ENCODE peak calls at places on chromosomes 16 and 17, in four cellular contexts. One of them, this sample, is unnamed. For H3K36me3, the result is how much of the 10 kb centered on the place peaks cover.

GRCh38 chr16:52002021-52002420 is 544.9 kb downstream of the TOX3 start:
- DNase-seq in tibial nerve: no peak
- DNase-seq in stomach: no peak
- DNase-seq in ovary: no peak
- DNase-seq in this sample: no peak

GRCh38 chr17:32015245-32016013 is 8.2 kb downstream of the LRRC37B start:
- DNase-seq in tibial nerve: no peak
- DNase-seq in stomach: no peak
- DNase-seq in ovary: no peak
- DNase-seq in this sample: no peak

GRCh38 chr17:31052187-31052889 is 42.4 kb upstream of the NF1 start:
- DNase-seq in tibial nerve: peak
- DNase-seq in stomach: no peak
- DNase-seq in ovary: peak
- DNase-seq in this sample: no peak

GRCh38 chr17:302300-302698 is 50.3 kb downstream of the RPH3AL start:
- DNase-seq in tibial nerve: no peak
- DNase-seq in stomach: peak
- DNase-seq in ovary: no peak
- DNase-seq in this sample: no peak

GRCh38 chr17:62892870-62893338 is 73.1 kb upstream of the TANC2 start:
- DNase-seq in tibial nerve: peak
- DNase-seq in stomach: peak
- DNase-seq in ovary: no peak
- DNase-seq in this sample: no peak

GRCh38 chr17:58680038-58680369 is 11.8 kb downstream of the TEX14 start:
- DNase-seq in tibial nerve: no peak
- DNase-seq in stomach: no peak
- DNase-seq in ovary: no peak
- DNase-seq in this sample: no peak

GRCh38 chr17:3732171-3732570 is 8.5 kb downstream of the HASPIN start:
- DNase-seq in tibial nerve: no peak
- DNase-seq in stomach: no peak
- DNase-seq in ovary: no peak
- DNase-seq in this sample: no peak

GRCh38 chr16:57707331-57707730 is 12.7 kb downstream of the DRC7 start:
- DNase-seq in tibial nerve: no peak
- DNase-seq in stomach: peak
- DNase-seq in ovary: no peak
- DNase-seq in this sample: peak

GRCh38 chr17:28384281-28385036 is 13.0 kb downstream of the SARM1 start:
- DNase-seq in tibial nerve: peak
- DNase-seq in stomach: peak
- DNase-seq in ovary: no peak
- DNase-seq in this sample: peak

DNA sequence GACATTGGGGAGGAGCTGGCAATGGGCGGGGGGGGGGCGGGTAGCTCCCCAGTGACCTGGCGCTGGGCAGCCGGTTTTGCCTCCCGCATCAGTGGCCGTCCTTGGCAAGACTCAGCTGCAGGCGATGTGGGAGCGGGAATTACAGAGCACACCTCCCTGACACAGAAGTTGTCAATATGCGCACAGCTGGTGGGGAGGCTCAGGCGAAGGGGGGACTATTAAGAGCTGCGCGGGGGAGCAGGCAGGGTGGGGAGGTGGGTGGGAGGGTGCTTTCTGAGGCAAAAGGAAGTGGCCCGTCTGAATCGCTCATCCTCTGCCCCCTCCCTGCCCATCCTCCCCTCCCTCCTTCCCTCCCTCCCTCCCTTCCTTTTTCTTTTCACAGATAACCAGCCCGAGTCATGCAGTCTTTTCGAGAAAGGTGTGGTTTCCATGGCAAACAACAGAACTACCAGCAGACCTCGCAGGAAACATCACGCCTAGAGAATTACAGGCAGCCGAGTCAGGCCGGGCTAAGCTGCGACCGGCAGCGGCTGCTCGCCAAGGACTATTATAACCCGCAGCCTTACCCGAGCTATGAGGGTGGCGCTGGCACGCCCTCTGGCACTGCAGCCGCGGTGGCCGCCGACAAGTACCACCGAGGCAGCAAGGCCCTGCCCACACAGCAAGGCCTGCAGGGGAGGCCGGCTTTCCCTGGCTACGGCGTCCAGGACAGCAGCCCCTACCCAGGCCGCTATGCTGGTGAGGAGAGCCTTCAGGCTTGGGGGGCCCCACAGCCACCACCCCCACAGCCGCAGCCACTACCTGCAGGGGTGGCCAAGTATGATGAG is 44.0 kb downstream of the SREBF1 start:
- DNase-seq in tibial nerve: no peak
- DNase-seq in stomach: peak
- DNase-seq in ovary: peak
- DNase-seq in this sample: no peak
- TF ChIP-seq EP300 in tibial nerve: no peak
- TF ChIP-seq EP300 in stomach: no peak
- TF ChIP-seq EP300 in ovary: no peak
- TF ChIP-seq EP300 in this sample: no peak

GRCh38 chr17:50199211-50199633 is 2.2 kb downstream of the COL1A1 start:
- DNase-seq in tibial nerve: no peak
- DNase-seq in stomach: no peak
- DNase-seq in ovary: no peak
- DNase-seq in this sample: no peak
- H3K4me3 ChIP-seq in tibial nerve: peak
- H3K4me3 ChIP-seq in stomach: peak
- H3K4me3 ChIP-seq in ovary: peak
- H3K4me3 ChIP-seq in this sample: peak

GRCh38 chr16:56463153-56463552 is 11.8 kb downstream of the OGFOD1 start:
- DNase-seq in tibial nerve: no peak
- DNase-seq in stomach: no peak
- DNase-seq in ovary: no peak
- DNase-seq in this sample: no peak
- H3K36me3 ChIP-seq in tibial nerve: half or more
- H3K36me3 ChIP-seq in stomach: half or more
- H3K36me3 ChIP-seq in ovary: under half
- H3K36me3 ChIP-seq in this sample: half or more

DNA sequence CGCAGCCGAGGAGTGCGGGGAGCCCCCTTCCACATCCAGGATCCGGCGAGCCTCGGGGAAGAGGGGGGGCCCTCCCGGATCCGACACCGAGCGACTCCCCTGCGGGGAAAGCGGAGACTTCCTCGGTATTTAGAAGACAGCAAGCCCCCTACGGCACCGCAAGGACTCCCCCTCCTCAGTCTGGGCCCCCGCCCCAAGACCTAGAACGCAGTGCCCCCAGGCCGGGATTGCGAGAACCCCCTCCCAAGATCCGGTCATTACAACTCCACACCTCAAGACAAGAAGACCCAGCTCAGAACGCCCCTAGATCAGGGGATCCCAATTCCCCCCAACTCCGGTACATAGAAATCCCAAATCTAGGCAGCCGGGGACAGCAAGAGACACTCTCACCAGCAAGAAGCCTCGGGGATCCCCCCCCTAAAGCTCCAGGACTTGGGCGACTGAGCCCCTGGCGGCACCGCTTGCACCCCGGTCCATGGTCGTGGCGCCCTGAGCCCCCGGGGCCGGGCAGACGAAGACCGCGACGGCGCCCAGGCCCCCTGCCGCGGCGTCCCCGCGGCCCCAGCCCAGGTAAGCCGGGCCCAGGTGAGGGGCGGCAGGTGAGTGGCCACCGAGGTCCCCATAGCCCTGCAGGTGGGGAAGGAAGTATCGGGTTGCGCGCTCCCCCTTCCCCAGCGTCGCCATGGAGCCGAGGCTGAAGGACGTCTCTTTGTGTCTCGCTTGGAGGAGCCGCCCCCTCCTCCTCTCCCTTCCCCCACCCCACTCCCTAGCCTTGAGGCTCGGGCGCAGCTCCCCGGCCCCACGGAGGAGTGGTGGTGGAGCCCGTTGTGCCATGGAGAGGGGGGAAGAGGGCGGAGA is 635 bp downstream of the SBK1 start:
- DNase-seq in tibial nerve: no peak
- DNase-seq in stomach: no peak
- DNase-seq in ovary: no peak
- DNase-seq in this sample: no peak
- TF ChIP-seq EP300 in tibial nerve: no peak
- TF ChIP-seq EP300 in stomach: no peak
- TF ChIP-seq EP300 in ovary: no peak
- TF ChIP-seq EP300 in this sample: no peak

GRCh38 chr17:8577868-8578267 is 52.7 kb downstream of the MYH10 start:
- DNase-seq in tibial nerve: no peak
- DNase-seq in stomach: no peak
- DNase-seq in ovary: no peak
- DNase-seq in this sample: no peak

GRCh38 chr17:8585911-8586310 is 44.6 kb downstream of the MYH10 start:
- DNase-seq in tibial nerve: no peak
- DNase-seq in stomach: no peak
- DNase-seq in ovary: no peak
- DNase-seq in this sample: no peak

GRCh38 chr17:8583954-8584353 is 46.6 kb downstream of the MYH10 start:
- DNase-seq in tibial nerve: no peak
- DNase-seq in stomach: no peak
- DNase-seq in ovary: no peak
- DNase-seq in this sample: no peak

GRCh38 chr17:8576895-8577294 is 53.6 kb downstream of the MYH10 start:
- DNase-seq in tibial nerve: no peak
- DNase-seq in stomach: no peak
- DNase-seq in ovary: no peak
- DNase-seq in this sample: no peak

GRCh38 chr17:8581002-8581658 is 49.4 kb downstream of the MYH10 start:
- DNase-seq in tibial nerve: no peak
- DNase-seq in stomach: no peak
- DNase-seq in ovary: no peak
- DNase-seq in this sample: no peak
- H3K4me3 ChIP-seq in tibial nerve: no peak
- H3K4me3 ChIP-seq in stomach: no peak
- H3K4me3 ChIP-seq in ovary: no peak
- H3K4me3 ChIP-seq in this sample: no peak